ENCODE peak calls at places on chromosome 21, in six cellular contexts. V is IMR-90, X is fibroblast of lung, G is K562, T is astrocyte, O is mesenchymal stem cell. S is an unnamed sample.

GRCh38 chr21:29074783-29075182 is 1.3 kb upstream of the CCT8 start:
- DNase-seq in T (no peak), O (no peak), V (no peak), G (no peak), X (no peak), S (no peak)

GRCh38 chr21:32770514-32771133 is 931 bp downstream of the PAXBP1 start:
- DNase-seq in G (peak), O (peak), X (no peak), V (peak), T (peak), S (no peak)

GRCh38 chr21:34008618-34009017 is 64.8 kb upstream of the MRPS6 start:
- DNase-seq in T (peak), X (no peak), O (no peak), G (peak), V (no peak), S (no peak)

GRCh38 chr21:41411449-41412089 is 14.5 kb upstream of the MX1 start:
- DNase-seq in O (peak), V (no peak), G (peak), X (no peak), T (no peak), S (peak)

GRCh38 chr21:15614757-15615156 is 115.0 kb upstream of the USP25 start:
- DNase-seq in O (no peak), T (no peak), V (no peak), X (no peak), G (no peak), S (no peak)

GRCh38 chr21:17900281-17900989 is 81.3 kb upstream of the C21orf91 start:
- DNase-seq in V (no peak), X (no peak), T (no peak), O (no peak), G (peak), S (no peak)

GRCh38 chr21:34844033-34844923 is 175.5 kb downstream of the CLIC6 start:
- DNase-seq in V (peak), O (peak), G (no peak), X (no peak), T (no peak), S (no peak)

GRCh38 chr21:31514598-31514997 is 144.9 kb upstream of the SOD1 start:
- DNase-seq in O (no peak), X (no peak), V (no peak), T (peak), G (no peak), S (no peak)

GRCh38 chr21:42696026-42696380 is 42.6 kb downstream of the PDE9A start:
- DNase-seq in X (no peak), G (no peak), T (no peak), V (no peak), O (no peak), S (no peak)

GRCh38 chr21:43824250-43824882 is 35.0 kb downstream of the RRP1 start:
- DNase-seq in G (peak), X (peak), V (peak), O (peak), T (peak), S (no peak)

GRCh38 chr21:31043495-31043894 is 5.2 kb upstream of the KRTAP19-8 start:
- DNase-seq in O (no peak), X (no peak), T (no peak), V (no peak), G (no peak), S (no peak)

GRCh38 chr21:32750405-32750804 is 21.1 kb downstream of the PAXBP1 start:
- DNase-seq in X (no peak), V (no peak), G (no peak), O (no peak), T (no peak), S (no peak)

GRCh38 chr21:16084776-16085364 is 355.1 kb downstream of the USP25 start:
- DNase-seq in T (peak), X (peak), V (peak), G (no peak), O (no peak), S (no peak)

GRCh38 chr21:25422610-25423608 is 184.4 kb downstream of the MRPL39 start:
- DNase-seq in V (no peak), O (no peak), T (no peak), G (no peak), X (no peak), S (no peak)

GRCh38 chr21:33968082-33968997 is 52.7 kb upstream of the ATP5PO start:
- DNase-seq in V (peak), O (peak), X (peak), G (peak), T (peak), S (no peak)

GRCh38 chr21:29077651-29078090 is 4.2 kb upstream of the CCT8 start:
- DNase-seq in G (no peak), T (peak), O (no peak), X (peak), V (peak), S (peak)

GRCh38 chr21:35217504-35218060 is 168.5 kb upstream of the RUNX1 start:
- DNase-seq in X (peak), O (peak), V (peak), G (no peak), T (peak), S (no peak)

GRCh38 chr21:9839011-9839661 is 682.2 kb upstream of the TPTE start:
- DNase-seq in X (no peak), O (no peak), G (peak), T (no peak), V (no peak), S (no peak)

GRCh38 chr21:26093094-26093493 is 77.5 kb downstream of the APP start:
- DNase-seq in T (peak), X (peak), O (peak), G (no peak), V (peak), S (no peak)

GRCh38 chr21:17987328-17987727 is 168.2 kb upstream of the C21orf91 start:
- DNase-seq in G (no peak), X (no peak), V (no peak), T (no peak), O (no peak), S (no peak)

GRCh38 chr21:27803571-27803970 is 836.7 kb upstream of the ADAMTS5 start:
- DNase-seq in G (no peak), O (no peak), V (peak), X (no peak), T (no peak), S (no peak)

GRCh38 chr21:33414926-33415325 is 11.7 kb downstream of the IFNGR2 start:
- DNase-seq in O (no peak), T (no peak), X (no peak), V (no peak), G (no peak), S (no peak)

GRCh38 chr21:43277481-43278351 is 108.9 kb downstream of the CRYAA start:
- DNase-seq in O (no peak), X (no peak), V (no peak), T (no peak), G (no peak), S (no peak)

GRCh38 chr21:42160111-42160949 is 58.6 kb upstream of the ABCG1 start:
- DNase-seq in V (no peak), X (no peak), T (no peak), G (no peak), O (no peak), S (no peak)

GRCh38 chr21:31974454-31974985 is 101.7 kb downstream of the HUNK start:
- DNase-seq in V (no peak), T (no peak), O (no peak), G (no peak), X (no peak), S (no peak)

GRCh38 chr21:25273945-25274344 is 333.3 kb downstream of the MRPL39 start:
- DNase-seq in T (no peak), O (no peak), V (no peak), X (no peak), G (no peak), S (no peak)

GRCh38 chr21:43295016-43295958 is 126.5 kb downstream of the CRYAA start:
- DNase-seq in X (no peak), O (no peak), V (peak), G (no peak), T (no peak), S (no peak)

GRCh38 chr21:41953831-41954653 is at the start of gene C2CD2:
- DNase-seq in G (peak), X (peak), V (peak), O (peak), T (peak), S (peak)

GRCh38 chr21:34598931-34599400 is 15.9 kb downstream of the RCAN1 start:
- DNase-seq in G (no peak), V (peak), T (peak), O (peak), X (peak), S (no peak)

GRCh38 chr21:29170935-29171334 is 40.5 kb downstream of the MAP3K7CL start:
- DNase-seq in V (no peak), O (no peak), X (no peak), G (no peak), T (no peak), S (no peak)

DNA sequence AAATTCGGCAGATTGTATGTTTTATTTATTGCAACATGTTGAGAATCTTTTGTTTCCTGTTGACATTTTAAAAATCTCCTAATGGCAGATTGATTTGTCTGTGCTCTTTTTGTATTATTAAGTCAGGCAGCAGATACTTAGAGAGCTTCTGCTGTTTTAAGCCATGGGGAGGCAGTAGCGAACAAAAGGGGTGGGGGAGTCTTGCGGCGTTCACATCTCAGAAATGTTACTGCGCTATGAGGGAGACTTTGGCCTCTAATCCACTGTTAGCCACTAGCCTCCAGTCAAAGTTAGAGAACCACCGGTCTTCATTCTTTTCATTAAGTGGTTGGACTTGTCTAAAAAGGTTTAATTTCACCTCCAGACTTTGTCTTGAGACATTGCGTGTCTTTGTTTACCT is 93.6 kb downstream of the DYRK1A start:
- DNase-seq in T (no peak), G (peak), O (no peak), X (no peak), V (no peak), S (no peak)
- H3K4me3 ChIP-seq in T (no peak), G (no peak), O (no peak), X (no peak), V (no peak), S (no peak)

GRCh38 chr21:44921928-44922327 is 1.2 kb upstream of the ITGB2 start:
- DNase-seq in O (no peak), X (no peak), G (no peak), T (no peak), V (no peak), S (no peak)
- H3K27ac ChIP-seq in O (no peak), X (no peak), G (no peak), T (no peak), V (no peak), S (no peak)

DNA sequence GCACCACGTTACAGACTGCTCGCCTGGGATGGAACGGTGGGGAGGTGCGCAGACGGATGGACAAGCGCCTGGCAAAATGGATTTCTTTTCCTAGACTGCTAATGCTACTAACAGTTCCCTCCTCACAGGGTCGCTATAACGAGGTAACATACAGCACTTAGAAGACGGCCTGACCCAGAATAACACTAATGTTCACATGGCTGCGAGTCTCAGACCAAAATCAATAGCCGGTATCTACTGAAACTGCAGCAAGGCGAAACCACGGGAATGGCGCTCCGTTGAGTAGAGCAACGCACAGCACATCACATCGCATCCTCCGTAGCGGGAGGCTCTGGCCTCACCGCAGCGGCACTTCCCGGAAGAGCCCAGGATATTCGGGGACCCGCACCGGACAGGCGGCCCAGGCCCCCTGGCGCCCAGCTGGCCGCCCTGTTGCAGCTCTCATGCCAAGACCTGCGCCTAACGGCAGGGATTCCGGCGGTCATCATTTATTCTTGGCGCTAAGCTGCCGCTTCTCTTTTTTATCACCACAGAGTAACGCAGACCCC is 46.6 kb downstream of the VPS26C start:
- DNase-seq in X (peak), T (peak), G (no peak), O (no peak), V (peak), S (no peak)
- H3K9ac ChIP-seq in X (peak), T (peak), G (peak), O (peak), V (peak), S (peak)

DNA sequence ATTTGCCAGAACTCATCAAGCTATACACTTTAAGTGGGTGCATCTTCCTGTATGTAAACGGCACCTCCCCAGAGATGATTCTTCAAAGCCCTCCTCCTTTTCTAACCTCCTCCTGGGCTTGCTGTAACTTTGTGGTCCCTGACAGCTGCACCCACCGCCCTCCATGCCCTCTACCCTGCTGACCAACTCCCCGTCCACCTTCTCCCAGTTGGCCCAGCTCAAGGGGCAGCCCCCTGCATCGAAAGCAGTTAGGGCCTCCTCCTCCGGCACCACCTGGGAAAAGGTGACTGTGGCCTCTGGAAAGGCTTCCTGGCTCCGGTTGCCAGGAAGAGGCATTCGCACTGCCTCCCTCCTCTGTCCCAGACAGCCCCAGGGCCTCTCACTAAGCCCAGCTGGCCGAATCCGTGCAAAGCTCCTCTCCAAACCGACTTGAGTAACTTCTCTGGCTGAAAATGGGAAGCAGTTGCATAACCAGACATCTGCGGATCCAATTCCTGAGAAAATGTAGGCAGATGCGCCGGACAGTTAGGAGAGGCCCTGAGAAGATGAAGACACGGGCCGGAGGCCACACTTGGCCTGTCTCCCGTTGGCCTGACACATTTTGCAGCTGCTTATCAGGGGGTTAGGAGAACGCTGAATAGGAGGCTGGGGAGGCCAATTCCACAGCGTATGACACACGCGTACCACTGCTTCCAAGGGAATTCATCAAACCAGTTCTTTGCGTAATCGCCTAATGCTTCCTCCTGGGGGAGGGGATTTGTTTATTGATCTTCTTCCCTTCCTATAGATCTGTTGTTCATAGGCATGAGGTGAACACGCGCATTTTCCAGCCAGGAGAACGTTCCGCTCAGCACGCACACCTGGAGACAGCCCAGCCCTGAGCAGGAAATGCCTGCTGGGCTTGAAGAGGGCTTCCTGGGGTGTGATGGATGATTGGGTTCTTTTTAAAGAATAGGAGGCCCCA is 48.7 kb upstream of the COL6A2 start:
- DNase-seq in O (peak), G (no peak), T (peak), X (peak), V (peak), S (peak)
- H3K4me3 ChIP-seq in O (peak), G (no peak), T (no peak), X (no peak), V (no peak), S (no peak)

GRCh38 chr21:46064870-46065214 is 33.1 kb upstream of the COL6A2 start:
- DNase-seq in V (no peak), O (no peak), X (no peak), G (no peak), T (no peak), S (no peak)

GRCh38 chr21:46062471-46063211 is 35.3 kb upstream of the COL6A2 start:
- DNase-seq in O (no peak), T (no peak), V (no peak), G (no peak), X (no peak), S (no peak)

GRCh38 chr21:46061950-46062349 is 36.0 kb upstream of the COL6A2 start:
- DNase-seq in X (no peak), V (no peak), G (no peak), T (no peak), O (no peak), S (no peak)

GRCh38 chr21:46063734-46064680 is 33.9 kb upstream of the COL6A2 start:
- DNase-seq in O (no peak), V (no peak), X (no peak), G (no peak), T (no peak), S (no peak)

DNA sequence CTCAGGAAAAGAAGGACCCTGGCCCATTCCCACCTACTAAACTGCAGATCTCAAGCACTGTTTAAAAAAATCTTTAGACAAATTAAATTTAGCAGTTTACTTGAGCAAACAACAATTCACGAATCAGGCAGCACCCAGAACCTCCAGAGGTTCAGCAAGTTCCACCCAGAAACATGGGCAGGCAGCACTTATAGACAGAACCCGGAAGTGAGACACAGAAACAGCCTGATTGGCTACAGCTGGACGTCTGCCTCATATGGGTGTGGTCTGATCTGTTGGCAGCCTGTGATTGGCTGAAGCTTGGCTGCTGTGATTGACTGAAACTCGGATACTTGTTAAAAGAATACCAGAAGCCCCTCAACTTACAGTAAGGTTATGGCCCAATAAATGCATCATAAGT is 34.7 kb upstream of the COL6A2 start:
- DNase-seq in T (no peak), V (no peak), X (peak), G (no peak), O (no peak), S (no peak)
- H3K27ac ChIP-seq in T (no peak), V (no peak), X (peak), G (no peak), O (no peak), S (no peak)